ENCODE peak calls at places on chromosomes 5 and 9, in five cellular contexts. C, W, K, E and Z are unnamed samples.

GRCh38 chr9:114250235-114250568 is 72.7 kb upstream of the ORM1 start:
- DNase-seq in C (peak; percentile 85), E (peak; percentile 4), K (peak; percentile 55), W (no peak), Z (peak; percentile 67)

GRCh38 chr9:78213696-78214095 is 22.2 kb upstream of the CEP78 start:
- DNase-seq in W (no peak), E (peak; percentile 10), K (no peak), C (no peak), Z (no peak)

GRCh38 chr9:109907810-109908458 is 127.9 kb downstream of the PALM2AKAP2 start:
- DNase-seq in K (no peak), W (no peak), E (no peak), C (no peak), Z (no peak)

GRCh38 chr9:2662496-2662895 is 40.9 kb downstream of the VLDLR start:
- DNase-seq in E (no peak), C (no peak), W (no peak), K (no peak), Z (peak; percentile 9)

GRCh38 chr9:106921341-106921899 is 58.5 kb downstream of the ZNF462 start:
- DNase-seq in C (no peak), E (peak; percentile 77), W (peak; percentile 23), K (peak; percentile 32), Z (no peak)

GRCh38 chr5:35438288-35438687 is 179.4 kb upstream of the SPEF2 start:
- DNase-seq in W (no peak), C (no peak), E (no peak), K (no peak), Z (no peak)

GRCh38 chr5:73233461-73234151 is 60.6 kb downstream of the TMEM174 start:
- DNase-seq in E (no peak), W (no peak), K (no peak), C (no peak), Z (no peak)

GRCh38 chr5:135100011-135100410 is 66.0 kb upstream of the PITX1 start:
- DNase-seq in W (no peak), C (no peak), K (no peak), E (no peak), Z (no peak)

GRCh38 chr5:41908374-41909079 is 4.4 kb downstream of the RIMOC1 start:
- DNase-seq in C (no peak), W (no peak), K (no peak), E (peak; percentile 34), Z (no peak)

GRCh38 chr9:115234094-115234493 is 116.1 kb upstream of the TNC start:
- DNase-seq in E (peak; percentile 84), C (no peak), W (peak; percentile 26), K (no peak), Z (no peak)

GRCh38 chr5:23367863-23368262 is 139.5 kb upstream of the PRDM9 start:
- DNase-seq in W (no peak), E (no peak), C (no peak), K (no peak), Z (no peak)

GRCh38 chr5:11622785-11623184 is 281.5 kb downstream of the CTNND2 start:
- DNase-seq in C (no peak), W (no peak), E (no peak), K (no peak), Z (no peak)

GRCh38 chr5:11620172-11620571 is 284.1 kb downstream of the CTNND2 start:
- DNase-seq in W (no peak), K (no peak), E (no peak), C (no peak), Z (no peak)

GRCh38 chr5:11617080-11617479 is 287.2 kb downstream of the CTNND2 start:
- DNase-seq in K (no peak), W (no peak), E (no peak), C (no peak), Z (no peak)

DNA sequence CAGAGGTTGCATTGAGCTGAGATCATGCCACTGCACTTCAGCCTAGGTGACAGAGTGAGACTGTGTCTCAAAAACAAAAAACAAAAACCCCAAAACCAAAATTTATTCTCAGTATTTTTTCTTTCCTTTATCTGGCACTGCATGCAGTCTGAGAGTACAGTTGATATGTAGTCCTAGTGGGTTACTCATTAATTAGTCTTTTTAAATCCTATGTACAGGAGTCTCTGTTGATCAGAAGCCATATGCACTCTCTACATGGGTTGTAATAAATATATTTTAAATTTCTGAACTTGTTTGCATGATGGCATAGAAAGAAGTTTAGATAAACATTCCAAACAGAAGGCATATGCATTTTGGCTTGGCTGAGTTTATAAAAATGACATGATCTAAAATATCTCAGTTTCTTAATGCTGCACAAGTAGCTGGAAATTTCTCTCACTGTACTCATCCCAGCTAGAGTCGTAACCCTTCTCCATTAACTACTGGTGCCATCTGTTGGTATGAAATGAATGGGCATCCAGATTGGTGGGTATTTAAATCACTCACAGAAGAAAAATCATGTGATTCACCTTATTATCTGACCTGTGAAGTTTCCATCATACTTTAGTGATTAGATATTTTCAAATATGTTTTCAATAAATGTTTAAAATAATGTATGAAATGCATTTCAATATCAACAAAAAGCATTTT is 284.8 kb downstream of the CTNND2 start:
- DNase-seq in C (no peak), K (no peak), E (no peak), W (no peak), Z (no peak)
- TF ChIP-seq CTCF in C (peak; percentile 19), K (no peak), E (peak; percentile 13), W (no peak), Z (no peak)

GRCh38 chr9:92850898-92851297 is 26.9 kb downstream of the ZNF484 start:
- DNase-seq in C (no peak), K (no peak), W (no peak), E (no peak), Z (no peak)
- TF ChIP-seq CTCF in C (no peak), K (no peak), W (no peak), E (no peak), Z (no peak)

DNA sequence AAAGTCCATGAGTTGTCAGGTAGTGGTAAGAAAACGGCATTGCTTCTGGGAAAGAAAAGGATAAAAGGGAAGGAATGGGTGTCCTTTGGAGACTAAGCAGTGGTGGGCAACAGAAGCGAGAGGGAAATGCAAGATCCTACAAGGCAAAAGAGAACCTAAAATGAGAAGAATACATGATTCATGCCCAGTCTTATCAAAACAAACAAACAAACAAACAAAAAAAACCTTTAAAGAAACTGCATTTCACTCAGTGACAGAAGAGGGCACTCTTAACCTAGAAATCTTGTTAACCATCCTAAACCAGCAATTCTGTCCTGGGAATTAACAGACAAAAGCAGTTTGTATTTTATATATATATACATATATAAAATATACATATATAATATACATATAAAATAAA is 88.5 kb downstream of the SUSD1 start:
- DNase-seq in K (no peak), E (no peak), W (no peak), C (no peak), Z (no peak)
- TF ChIP-seq CTCF in K (peak; percentile 41), E (peak; percentile 40), W (peak; percentile 61), C (peak; percentile 46), Z (no peak)

GRCh38 chr5:67283988-67284457 is 87.4 kb upstream of the CD180 start:
- DNase-seq in C (no peak), W (no peak), E (no peak), K (no peak), Z (no peak)
- TF ChIP-seq CTCF in C (no peak), W (no peak), E (no peak), K (no peak), Z (no peak)

GRCh38 chr5:77241444-77241843 is 31.0 kb downstream of the PDE8B start:
- DNase-seq in E (no peak), C (no peak), W (no peak), K (no peak), Z (no peak)

GRCh38 chr5:77235881-77236560 is 25.5 kb downstream of the PDE8B start:
- DNase-seq in E (no peak), W (no peak), K (no peak), C (no peak), Z (no peak)

GRCh38 chr5:77239126-77239741 is 28.8 kb downstream of the PDE8B start:
- DNase-seq in W (peak; percentile 18), C (no peak), K (no peak), E (peak; percentile 34), Z (no peak)
- TF ChIP-seq CTCF in W (peak; percentile 42), C (peak; percentile 17), K (no peak), E (peak; percentile 60), Z (no peak)

GRCh38 chr5:643351-643801 is 31.2 kb downstream of the CEP72 start:
- DNase-seq in W (no peak), K (no peak), C (peak; percentile 36), E (no peak), Z (no peak)

GRCh38 chr5:643811-644271 is 31.7 kb downstream of the CEP72 start:
- DNase-seq in E (no peak), C (peak; percentile 17), W (no peak), K (no peak), Z (no peak)

GRCh38 chr5:644509-644908 is 32.4 kb downstream of the CEP72 start:
- DNase-seq in C (peak; percentile 29), K (no peak), E (no peak), W (no peak), Z (no peak)

GRCh38 chr5:645421-645820 is 33.3 kb downstream of the CEP72 start:
- DNase-seq in C (peak; percentile 37), E (no peak), K (no peak), W (no peak), Z (no peak)

GRCh38 chr5:644971-645370 is 32.8 kb downstream of the CEP72 start:
- DNase-seq in W (no peak), C (no peak), E (no peak), K (no peak), Z (peak; percentile 10)
- TF ChIP-seq CTCF in W (no peak), C (no peak), E (no peak), K (no peak), Z (no peak)

GRCh38 chr9:112819635-112820496 is 69.3 kb downstream of the SNX30 start:
- DNase-seq in C (no peak), W (peak; percentile 36), K (peak; percentile 22), E (peak; percentile 59), Z (no peak)
- TF ChIP-seq CTCF in C (peak; percentile 72), W (peak; percentile 52), K (peak; percentile 70), E (peak; percentile 73), Z (peak; percentile 12)

DNA sequence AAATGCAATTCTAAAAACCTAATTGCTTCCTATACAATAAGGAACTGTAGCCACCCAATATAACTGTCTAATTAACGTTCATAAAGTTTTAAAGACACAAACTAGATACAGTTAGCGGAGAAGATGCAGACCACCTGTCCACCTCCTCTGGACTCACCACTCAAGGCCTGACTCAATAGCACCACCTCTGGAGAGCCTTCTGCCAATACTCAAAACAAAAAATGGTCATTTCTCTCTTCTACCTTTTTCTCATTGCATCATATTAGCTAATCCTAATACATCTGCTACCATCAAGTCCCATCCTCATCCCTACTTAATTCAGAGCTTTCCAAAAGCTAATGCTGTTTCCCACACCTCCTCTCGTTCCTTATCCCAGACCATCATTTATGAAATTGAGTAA is 159.9 kb downstream of the MLLT3 start:
- DNase-seq in C (no peak), W (no peak), E (no peak), K (no peak), Z (no peak)
- TF ChIP-seq CTCF in C (no peak), W (no peak), E (peak; percentile 38), K (no peak), Z (no peak)